ENCODE peak calls at places on chromosomes 5 and 9, in eight cellular contexts. One of them, this sample, is unnamed.

GRCh38 chr5:16791036-16791705 is 144.9 kb downstream of the MYO10 start:
- DNase-seq in SJCRH30: peak
- DNase-seq in endodermal cell: no peak
- DNase-seq in hepatocyte: peak
- DNase-seq in GM23248: peak
- DNase-seq in caudate nucleus: no peak
- DNase-seq in psoas muscle: no peak
- DNase-seq in fibroblast of lung: peak
- DNase-seq in this sample: no peak

GRCh38 chr5:160159991-160160826 is 41.0 kb upstream of the PWWP2A start:
- DNase-seq in hepatocyte: peak
- DNase-seq in GM23248: no peak
- DNase-seq in fibroblast of lung: no peak
- DNase-seq in SJCRH30: peak
- DNase-seq in psoas muscle: no peak
- DNase-seq in caudate nucleus: no peak
- DNase-seq in endodermal cell: peak
- DNase-seq in this sample: no peak

GRCh38 chr5:133035224-133035623 is 8.9 kb upstream of the ZCCHC10 start:
- DNase-seq in psoas muscle: no peak
- DNase-seq in caudate nucleus: no peak
- DNase-seq in fibroblast of lung: no peak
- DNase-seq in endodermal cell: no peak
- DNase-seq in hepatocyte: no peak
- DNase-seq in GM23248: no peak
- DNase-seq in SJCRH30: no peak
- DNase-seq in this sample: no peak

GRCh38 chr9:130018260-130018659 is 24.7 kb downstream of the FNBP1 start:
- DNase-seq in caudate nucleus: no peak
- DNase-seq in endodermal cell: no peak
- DNase-seq in fibroblast of lung: no peak
- DNase-seq in GM23248: peak
- DNase-seq in hepatocyte: no peak
- DNase-seq in psoas muscle: no peak
- DNase-seq in SJCRH30: no peak
- DNase-seq in this sample: no peak

GRCh38 chr5:123089971-123090640 is 1.1 kb downstream of the PRDM6 start:
- DNase-seq in psoas muscle: peak
- DNase-seq in SJCRH30: peak
- DNase-seq in endodermal cell: peak
- DNase-seq in caudate nucleus: no peak
- DNase-seq in fibroblast of lung: no peak
- DNase-seq in GM23248: peak
- DNase-seq in hepatocyte: peak
- DNase-seq in this sample: peak

GRCh38 chr9:70255521-70255920 is 3.3 kb upstream of the SMC5 start:
- DNase-seq in GM23248: peak
- DNase-seq in endodermal cell: no peak
- DNase-seq in caudate nucleus: no peak
- DNase-seq in psoas muscle: no peak
- DNase-seq in fibroblast of lung: peak
- DNase-seq in hepatocyte: no peak
- DNase-seq in SJCRH30: no peak
- DNase-seq in this sample: no peak

GRCh38 chr9:124758061-124758460 is 13.1 kb downstream of the NR6A1 start:
- DNase-seq in hepatocyte: no peak
- DNase-seq in psoas muscle: no peak
- DNase-seq in caudate nucleus: no peak
- DNase-seq in GM23248: no peak
- DNase-seq in endodermal cell: peak
- DNase-seq in fibroblast of lung: no peak
- DNase-seq in SJCRH30: no peak
- DNase-seq in this sample: no peak

GRCh38 chr9:136903041-136903554 is 16.8 kb downstream of the TRAF2 start:
- DNase-seq in GM23248: no peak
- DNase-seq in fibroblast of lung: no peak
- DNase-seq in psoas muscle: no peak
- DNase-seq in caudate nucleus: no peak
- DNase-seq in endodermal cell: no peak
- DNase-seq in SJCRH30: no peak
- DNase-seq in hepatocyte: no peak
- DNase-seq in this sample: peak

GRCh38 chr9:91836515-91836914 is 113.5 kb downstream of the ROR2 start:
- DNase-seq in endodermal cell: peak
- DNase-seq in SJCRH30: no peak
- DNase-seq in psoas muscle: no peak
- DNase-seq in fibroblast of lung: no peak
- DNase-seq in hepatocyte: no peak
- DNase-seq in GM23248: peak
- DNase-seq in caudate nucleus: no peak
- DNase-seq in this sample: peak

GRCh38 chr9:121503443-121503842 is 3.8 kb upstream of the GGTA1 start:
- DNase-seq in caudate nucleus: no peak
- DNase-seq in SJCRH30: no peak
- DNase-seq in psoas muscle: no peak
- DNase-seq in GM23248: peak
- DNase-seq in endodermal cell: no peak
- DNase-seq in hepatocyte: no peak
- DNase-seq in fibroblast of lung: no peak
- DNase-seq in this sample: no peak

GRCh38 chr5:72256536-72256935 is 63.5 kb downstream of the MRPS27 start:
- DNase-seq in psoas muscle: no peak
- DNase-seq in hepatocyte: no peak
- DNase-seq in GM23248: no peak
- DNase-seq in caudate nucleus: no peak
- DNase-seq in fibroblast of lung: no peak
- DNase-seq in SJCRH30: no peak
- DNase-seq in endodermal cell: no peak
- DNase-seq in this sample: no peak

GRCh38 chr9:123960965-123961364 is 31.0 kb upstream of the DENND1A start:
- DNase-seq in hepatocyte: no peak
- DNase-seq in endodermal cell: no peak
- DNase-seq in SJCRH30: no peak
- DNase-seq in psoas muscle: no peak
- DNase-seq in GM23248: no peak
- DNase-seq in caudate nucleus: no peak
- DNase-seq in fibroblast of lung: no peak
- DNase-seq in this sample: no peak

GRCh38 chr5:78162253-78162862 is 132.1 kb downstream of the AP3B1 start:
- DNase-seq in GM23248: peak
- DNase-seq in fibroblast of lung: peak
- DNase-seq in endodermal cell: no peak
- DNase-seq in SJCRH30: peak
- DNase-seq in caudate nucleus: no peak
- DNase-seq in psoas muscle: no peak
- DNase-seq in hepatocyte: peak
- DNase-seq in this sample: no peak

GRCh38 chr5:73317523-73317922 is 131.1 kb downstream of the FOXD1 start:
- DNase-seq in psoas muscle: no peak
- DNase-seq in endodermal cell: no peak
- DNase-seq in SJCRH30: no peak
- DNase-seq in GM23248: no peak
- DNase-seq in hepatocyte: no peak
- DNase-seq in caudate nucleus: no peak
- DNase-seq in fibroblast of lung: no peak
- DNase-seq in this sample: no peak

GRCh38 chr5:79235222-79235577 is 731 bp upstream of the JMY start:
- DNase-seq in fibroblast of lung: peak
- DNase-seq in GM23248: peak
- DNase-seq in hepatocyte: peak
- DNase-seq in endodermal cell: no peak
- DNase-seq in SJCRH30: peak
- DNase-seq in psoas muscle: no peak
- DNase-seq in caudate nucleus: no peak
- DNase-seq in this sample: no peak

GRCh38 chr5:82106207-82106606 is 134.4 kb downstream of the ATG10 start:
- DNase-seq in SJCRH30: peak
- DNase-seq in hepatocyte: no peak
- DNase-seq in caudate nucleus: no peak
- DNase-seq in fibroblast of lung: peak
- DNase-seq in endodermal cell: no peak
- DNase-seq in GM23248: peak
- DNase-seq in psoas muscle: no peak
- DNase-seq in this sample: no peak

GRCh38 chr5:88661870-88662207 is 221.1 kb downstream of the MEF2C start:
- DNase-seq in psoas muscle: no peak
- DNase-seq in hepatocyte: no peak
- DNase-seq in GM23248: no peak
- DNase-seq in fibroblast of lung: no peak
- DNase-seq in caudate nucleus: no peak
- DNase-seq in SJCRH30: no peak
- DNase-seq in endodermal cell: no peak
- DNase-seq in this sample: no peak

GRCh38 chr5:88660947-88661869 is 221.8 kb downstream of the MEF2C start:
- DNase-seq in fibroblast of lung: peak
- DNase-seq in caudate nucleus: no peak
- DNase-seq in GM23248: peak
- DNase-seq in psoas muscle: peak
- DNase-seq in hepatocyte: peak
- DNase-seq in endodermal cell: peak
- DNase-seq in SJCRH30: peak
- DNase-seq in this sample: no peak

GRCh38 chr5:88658005-88658404 is 225.0 kb downstream of the MEF2C start:
- DNase-seq in SJCRH30: no peak
- DNase-seq in fibroblast of lung: no peak
- DNase-seq in endodermal cell: no peak
- DNase-seq in hepatocyte: no peak
- DNase-seq in caudate nucleus: no peak
- DNase-seq in psoas muscle: no peak
- DNase-seq in GM23248: no peak
- DNase-seq in this sample: no peak

GRCh38 chr5:88659529-88660325 is 223.3 kb downstream of the MEF2C start:
- DNase-seq in psoas muscle: no peak
- DNase-seq in GM23248: no peak
- DNase-seq in caudate nucleus: no peak
- DNase-seq in fibroblast of lung: no peak
- DNase-seq in SJCRH30: no peak
- DNase-seq in hepatocyte: peak
- DNase-seq in endodermal cell: peak
- DNase-seq in this sample: no peak

DNA sequence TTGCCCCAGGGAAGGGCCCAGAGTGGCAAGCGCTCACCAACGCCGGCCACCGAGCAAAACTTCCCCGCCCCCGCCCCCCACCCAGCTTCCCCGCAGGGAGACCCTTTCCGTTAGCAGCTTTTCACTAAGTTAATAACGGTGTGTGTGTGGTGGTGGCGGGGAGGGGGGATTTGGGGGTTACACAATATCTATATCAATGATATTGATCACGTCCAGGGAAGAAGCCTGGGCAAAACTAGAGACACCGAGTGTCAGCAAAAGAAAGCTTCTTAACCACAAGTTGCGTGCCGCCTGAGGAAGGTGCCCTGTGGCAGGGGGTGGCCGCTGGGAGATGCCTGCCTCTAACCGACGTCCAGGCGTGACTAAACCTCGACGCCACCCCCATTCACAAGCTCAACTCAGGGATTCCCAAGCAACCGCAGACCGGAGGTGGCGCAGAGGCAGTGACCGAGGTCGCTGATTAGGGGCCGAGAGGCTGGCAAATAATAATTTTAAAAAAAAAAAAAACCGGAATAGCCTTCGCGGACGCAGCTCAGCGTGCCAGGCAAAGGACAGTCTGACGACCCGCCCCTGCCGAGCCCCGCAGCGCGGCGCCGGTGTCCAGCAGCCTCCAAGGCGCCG is 222.5 kb downstream of the MEF2C start:
- DNase-seq in GM23248: peak
- DNase-seq in fibroblast of lung: no peak
- DNase-seq in endodermal cell: no peak
- DNase-seq in psoas muscle: no peak
- DNase-seq in hepatocyte: no peak
- DNase-seq in caudate nucleus: no peak
- DNase-seq in SJCRH30: peak
- DNase-seq in this sample: no peak
- H3K27ac ChIP-seq in GM23248: no peak
- H3K27ac ChIP-seq in fibroblast of lung: no peak
- H3K27ac ChIP-seq in endodermal cell: peak
- H3K27ac ChIP-seq in psoas muscle: no peak
- H3K27ac ChIP-seq in hepatocyte: no peak
- H3K27ac ChIP-seq in caudate nucleus: peak
- H3K27ac ChIP-seq in SJCRH30: peak
- H3K27ac ChIP-seq in this sample: no peak

GRCh38 chr5:142957528-142957927 is 187.4 kb downstream of the ARHGAP26 start:
- DNase-seq in endodermal cell: no peak
- DNase-seq in caudate nucleus: peak
- DNase-seq in fibroblast of lung: no peak
- DNase-seq in GM23248: no peak
- DNase-seq in SJCRH30: no peak
- DNase-seq in psoas muscle: no peak
- DNase-seq in hepatocyte: no peak
- DNase-seq in this sample: no peak
- H3K27ac ChIP-seq in endodermal cell: no peak
- H3K27ac ChIP-seq in caudate nucleus: no peak
- H3K27ac ChIP-seq in fibroblast of lung: no peak
- H3K27ac ChIP-seq in GM23248: no peak
- H3K27ac ChIP-seq in SJCRH30: no peak
- H3K27ac ChIP-seq in psoas muscle: peak
- H3K27ac ChIP-seq in hepatocyte: no peak
- H3K27ac ChIP-seq in this sample: peak

DNA sequence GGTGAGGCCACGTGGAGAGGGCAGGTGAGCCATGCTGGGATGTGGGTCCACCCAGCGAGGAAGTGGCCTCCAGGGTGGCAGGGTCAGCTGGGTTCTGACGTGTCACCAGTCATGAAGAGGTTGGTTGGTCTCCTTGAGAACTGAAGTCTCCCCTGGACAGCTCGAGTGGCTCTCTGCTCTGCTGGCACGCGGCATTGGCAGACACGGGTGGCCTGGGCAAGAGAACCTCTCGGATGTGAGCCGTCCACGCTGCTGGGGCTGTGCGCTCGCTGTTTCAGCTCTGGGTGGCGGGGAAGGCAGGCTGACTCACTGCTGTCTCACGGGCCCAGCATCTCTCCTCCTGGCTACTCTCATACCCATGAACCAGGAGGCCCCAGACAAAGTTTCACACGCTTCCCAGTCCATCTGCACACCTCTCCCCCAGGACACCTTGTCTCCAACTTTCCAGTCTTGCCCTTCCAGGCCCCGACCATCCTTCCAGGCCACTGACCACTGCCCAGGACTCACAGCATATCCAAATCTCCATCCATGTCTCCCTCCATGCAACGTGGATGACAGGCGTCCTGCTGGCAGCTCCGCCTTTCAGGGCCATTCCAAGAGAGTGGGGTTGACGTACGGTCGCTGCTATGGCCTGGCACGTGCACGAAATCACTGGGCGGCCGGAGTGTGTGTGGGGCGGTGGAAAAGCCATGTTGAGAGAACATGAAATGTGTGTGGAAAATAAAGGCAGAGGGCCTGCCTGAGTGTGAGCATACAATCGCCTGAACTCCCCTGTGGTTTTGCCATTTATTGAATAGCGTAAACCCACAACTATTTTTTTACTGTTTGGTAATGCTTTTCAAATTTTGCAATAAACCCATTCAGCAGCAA is 145.0 kb upstream of the COL5A1 start:
- DNase-seq in psoas muscle: no peak
- DNase-seq in caudate nucleus: no peak
- DNase-seq in GM23248: peak
- DNase-seq in endodermal cell: no peak
- DNase-seq in hepatocyte: no peak
- DNase-seq in SJCRH30: no peak
- DNase-seq in fibroblast of lung: peak
- DNase-seq in this sample: no peak
- H3K27ac ChIP-seq in psoas muscle: no peak
- H3K27ac ChIP-seq in caudate nucleus: no peak
- H3K27ac ChIP-seq in GM23248: peak
- H3K27ac ChIP-seq in endodermal cell: no peak
- H3K27ac ChIP-seq in hepatocyte: peak
- H3K27ac ChIP-seq in SJCRH30: no peak
- H3K27ac ChIP-seq in fibroblast of lung: peak
- H3K27ac ChIP-seq in this sample: no peak

GRCh38 chr5:119017999-119018398 is 29.7 kb upstream of the DTWD2 start:
- DNase-seq in SJCRH30: no peak
- DNase-seq in caudate nucleus: no peak
- DNase-seq in fibroblast of lung: peak
- DNase-seq in hepatocyte: no peak
- DNase-seq in endodermal cell: no peak
- DNase-seq in psoas muscle: no peak
- DNase-seq in GM23248: no peak
- DNase-seq in this sample: no peak
- H3K27ac ChIP-seq in SJCRH30: no peak
- H3K27ac ChIP-seq in caudate nucleus: no peak
- H3K27ac ChIP-seq in fibroblast of lung: no peak
- H3K27ac ChIP-seq in hepatocyte: no peak
- H3K27ac ChIP-seq in endodermal cell: no peak
- H3K27ac ChIP-seq in psoas muscle: no peak
- H3K27ac ChIP-seq in GM23248: no peak
- H3K27ac ChIP-seq in this sample: no peak